ENCODE peak calls at places on chromosomes 5 and 9, in four cellular contexts. U, I, X and Q are unnamed samples.

GRCh38 chr5:109281136-109281690 is 128.6 kb downstream of the PJA2 start:
- DNase-seq in U (no peak), I (peak; percentile 53), X (no peak), Q (no peak)

GRCh38 chr5:181204561-181205401 is at the start of gene TRIM7:
- DNase-seq in U (peak; percentile 69), I (peak; percentile 66), X (peak; percentile 30), Q (peak; percentile 74)

GRCh38 chr5:159377653-159378052 is 47.4 kb upstream of the IL12B start:
- DNase-seq in U (no peak), I (no peak), X (no peak), Q (no peak)

GRCh38 chr5:30413540-30413939 is 779.9 kb upstream of the CDH6 start:
- DNase-seq in U (no peak), I (no peak), X (no peak), Q (no peak)

GRCh38 chr5:95960802-95961616 is 642 bp downstream of the ELL2 start:
- DNase-seq in U (peak; percentile 80), I (peak; percentile 88), X (peak; percentile 79), Q (peak; percentile 92)

GRCh38 chr9:20702565-20702964 is 18.5 kb downstream of the FOCAD start:
- DNase-seq in U (no peak), I (no peak), X (no peak), Q (no peak)

GRCh38 chr9:98861881-98862501 is 54.5 kb downstream of the GALNT12 start:
- DNase-seq in U (no peak), I (peak; percentile 30), X (peak; percentile 26), Q (no peak)

GRCh38 chr9:136613824-136614371 is 48.8 kb upstream of the EGFL7 start:
- DNase-seq in U (no peak), I (no peak), X (peak; percentile 3), Q (no peak)

GRCh38 chr9:16062542-16063240 is 509.8 kb downstream of the CCDC171 start:
- DNase-seq in U (no peak), I (no peak), X (peak; percentile 99), Q (no peak)

GRCh38 chr9:124371183-124371582 is 44.1 kb downstream of the PSMB7 start:
- DNase-seq in U (no peak), I (no peak), X (peak; percentile 55), Q (no peak)

GRCh38 chr5:181205735-181206401 is 872 bp upstream of the TRIM7 start:
- DNase-seq in U (no peak), I (no peak), X (peak; percentile 39), Q (no peak)

GRCh38 chr5:109563692-109564091 is 126.0 kb upstream of the MAN2A1 start:
- DNase-seq in U (no peak), I (no peak), X (no peak), Q (no peak)

GRCh38 chr9:131810351-131811170 is 70.7 kb upstream of the RAPGEF1 start:
- DNase-seq in U (no peak), I (no peak), X (no peak), Q (no peak)

GRCh38 chr9:133202688-133203453 is 6.2 kb downstream of the OBP2B start:
- DNase-seq in U (no peak), I (no peak), X (no peak), Q (no peak)

GRCh38 chr9:128992995-128993394 is 35.1 kb downstream of the SH3GLB2 start:
- DNase-seq in U (no peak), I (no peak), X (no peak), Q (no peak)

GRCh38 chr5:96963267-96963666 is 27.4 kb downstream of the LNPEP start:
- DNase-seq in U (peak; percentile 56), I (peak; percentile 29), X (peak; percentile 60), Q (no peak)

GRCh38 chr5:161850491-161850890 is 2.6 kb downstream of the GABRA1 start:
- DNase-seq in U (no peak), I (no peak), X (no peak), Q (no peak)

GRCh38 chr9:37952731-37953130 is 48.8 kb upstream of the SLC25A51 start:
- DNase-seq in U (no peak), I (no peak), X (peak; percentile 87), Q (peak; percentile 14)

GRCh38 chr9:111610149-111610548 is 10.7 kb upstream of the PTGR1 start:
- DNase-seq in U (no peak), I (no peak), X (no peak), Q (no peak)

GRCh38 chr9:111601237-111602018 is 2.0 kb upstream of the PTGR1 start:
- DNase-seq in U (no peak), I (no peak), X (peak; percentile 45), Q (no peak)

GRCh38 chr9:111604054-111604615 is 4.7 kb upstream of the PTGR1 start:
- DNase-seq in U (no peak), I (no peak), X (no peak), Q (no peak)

GRCh38 chr9:111603041-111603440 is 3.6 kb upstream of the PTGR1 start:
- DNase-seq in U (no peak), I (no peak), X (no peak), Q (no peak)

DNA sequence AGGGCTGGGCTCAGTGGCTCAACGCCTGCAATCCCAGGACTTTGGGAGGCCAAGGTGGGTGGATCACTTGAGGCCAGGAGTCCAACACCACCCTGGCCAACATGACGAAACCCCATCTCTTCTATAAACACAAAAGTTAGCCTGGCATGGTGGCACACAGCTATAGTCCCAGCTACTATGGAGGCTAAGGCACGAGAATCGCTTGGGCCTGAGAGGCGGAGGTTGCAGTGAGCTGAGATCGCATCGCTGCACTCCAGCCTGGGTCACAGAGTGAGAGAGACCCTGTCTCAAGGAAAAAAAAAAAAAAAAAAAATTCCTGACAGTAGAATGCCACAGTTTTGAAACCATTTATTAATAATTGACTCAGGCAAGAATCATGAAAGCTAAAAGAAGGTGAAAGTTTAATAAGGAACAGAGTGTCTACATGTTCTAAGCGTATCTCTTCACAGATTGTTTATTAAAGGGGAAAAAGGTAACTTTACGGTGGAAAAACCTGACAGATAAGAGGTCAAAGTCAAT is 5.7 kb upstream of the PTGR1 start:
- DNase-seq in U (no peak), I (no peak), X (no peak), Q (no peak)
- H3K4me1 ChIP-seq in U (peaks cover under 1% of the 10 kb centered on the region), I (peaks cover 2% of the 10 kb centered on the region), X (no peaks in the 10 kb centered on the region), Q (peaks cover under 1% of the 10 kb centered on the region)

GRCh38 chr5:140611020-140611521 is 21.9 kb downstream of the CD14 start:
- DNase-seq in U (no peak), I (no peak), X (peak; percentile 68), Q (no peak)

GRCh38 chr5:140607031-140607430 is 25.9 kb downstream of the CD14 start:
- DNase-seq in U (no peak), I (no peak), X (no peak), Q (no peak)

GRCh38 chr5:140603739-140604138 is 29.2 kb downstream of the CD14 start:
- DNase-seq in U (no peak), I (no peak), X (no peak), Q (no peak)

GRCh38 chr5:140605879-140606278 is 27.1 kb downstream of the CD14 start:
- DNase-seq in U (no peak), I (no peak), X (no peak), Q (no peak)

DNA sequence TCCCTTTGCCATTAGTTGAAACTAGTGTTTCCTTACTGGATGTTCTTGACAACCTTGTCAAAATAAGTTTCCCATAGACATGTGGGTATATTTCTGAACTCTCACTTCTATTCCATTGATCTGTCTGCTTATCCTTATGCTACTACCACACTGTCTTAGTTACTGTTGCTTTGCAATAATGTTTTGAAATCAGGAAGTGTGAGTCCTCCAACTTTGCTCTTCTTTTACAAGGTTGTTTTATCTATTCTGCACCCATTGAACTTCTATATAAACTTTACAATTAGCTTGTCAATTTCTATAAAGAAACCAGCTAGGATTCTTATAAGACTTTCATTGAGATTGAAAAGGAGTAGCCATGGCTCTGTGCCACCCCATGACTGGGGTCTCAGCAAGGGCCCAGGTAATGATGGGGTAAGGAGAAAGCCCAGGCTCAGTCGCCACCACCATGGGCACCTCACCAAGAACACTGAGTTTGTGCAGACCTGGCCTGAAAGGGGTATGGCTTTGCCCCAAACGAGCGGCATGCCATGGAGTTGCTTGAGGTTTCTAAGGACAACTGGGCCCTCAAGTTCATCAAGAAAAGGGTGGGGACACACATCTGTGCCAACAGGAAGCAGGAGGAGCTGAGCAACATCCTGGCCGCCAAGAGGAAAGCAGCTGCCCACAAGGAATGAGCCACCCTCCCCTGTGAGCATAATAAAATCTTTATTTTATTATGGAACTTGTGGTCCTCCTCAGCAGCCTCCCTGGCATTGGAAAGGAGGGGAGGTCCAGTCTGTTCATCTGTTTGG is 24.1 kb downstream of the CD14 start:
- DNase-seq in U (peak; percentile 25), I (no peak), X (no peak), Q (peak; percentile 70)
- H3K4me1 ChIP-seq in U (peaks cover 13% of the 10 kb centered on the region), I (no peaks in the 10 kb centered on the region), X (no peaks in the 10 kb centered on the region), Q (peaks cover 43% of the 10 kb centered on the region)

DNA sequence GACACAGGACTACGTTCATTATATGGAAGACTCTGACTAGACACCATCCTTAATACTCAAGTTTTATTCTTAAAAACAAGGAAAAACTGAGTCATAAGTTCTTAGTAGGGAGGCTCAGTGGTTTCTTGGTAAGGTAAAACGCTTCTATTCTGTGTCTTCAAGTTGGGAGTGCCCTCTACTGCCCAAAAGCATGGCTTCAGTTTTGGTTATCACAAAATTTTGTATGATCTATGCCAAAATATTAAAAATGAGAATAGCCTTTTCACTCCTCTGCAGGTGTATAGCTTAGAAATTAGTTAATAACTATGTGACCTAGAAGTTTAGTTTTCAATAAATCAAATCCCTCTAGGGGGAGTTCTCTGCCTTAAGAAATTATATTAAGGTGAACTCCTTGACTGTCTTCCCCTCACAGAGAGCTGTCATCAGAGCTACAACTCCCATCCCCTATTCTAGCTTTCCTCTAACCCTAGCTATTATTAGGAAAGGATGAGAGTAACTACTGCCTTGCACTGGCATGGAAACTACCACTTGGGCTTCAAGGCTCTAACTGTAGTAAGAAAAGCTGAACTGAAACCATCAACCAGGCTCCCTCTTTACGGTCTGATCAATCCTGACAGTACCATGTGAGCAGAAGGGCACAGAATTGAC is 189.7 kb downstream of the GNAQ start:
- DNase-seq in U (no peak), I (no peak), X (no peak), Q (no peak)
- H3K4me1 ChIP-seq in U (peaks cover 52% of the 10 kb centered on the region), I (peaks cover 4% of the 10 kb centered on the region), X (peaks cover 15% of the 10 kb centered on the region), Q (peaks cover 43% of the 10 kb centered on the region)

GRCh38 chr9:121748727-121749546 is 97.5 kb downstream of the DAB2IP start:
- DNase-seq in U (peak; percentile 76), I (no peak), X (no peak), Q (no peak)
- H3K4me1 ChIP-seq in U (peaks cover 100% of the 10 kb centered on the region), I (peaks cover 97% of the 10 kb centered on the region), X (peaks cover 30% of the 10 kb centered on the region), Q (peaks cover 90% of the 10 kb centered on the region)